ENCODE peak calls at places on chromosomes 11 and 22, in ten cellular contexts. M is aorta; E is heart left ventricle; L is ELR; S is astrocyte of the cerebellum; V is stimulated activated CD4-positive, alpha-beta T cell treated with anti-CD3 and anti-CD28 coated beads, Interleukin-4, amount 100 ng/mL, for 1 hour; T is RWPE1; N is endothelial cell of umbilical vein; R is HFF-Myc; G is astrocyte of the spinal cord. Q is an unnamed sample.

GRCh38 chr11:123434262-123434661 is 4.2 kb downstream of the GRAMD1B start:
- DNase-seq in E (no peak), R (no peak), T (peak), N (peak), M (no peak), V (no peak), S (no peak), G (peak), L (peak), Q (no peak)

GRCh38 chr11:105969756-105970155 is 52.3 kb downstream of the MSANTD4 start:
- DNase-seq in S (no peak), E (no peak), T (no peak), M (no peak), N (no peak), L (no peak), R (no peak), V (no peak), G (no peak), Q (no peak)

GRCh38 chr11:129861702-129862107 is 33.7 kb downstream of the NFRKB start:
- DNase-seq in S (peak), M (peak), T (peak), E (no peak), G (peak), L (peak), R (peak), N (peak), V (no peak), Q (no peak)

GRCh38 chr11:126511475-126512115 is 156.1 kb downstream of the ST3GAL4 start:
- DNase-seq in T (no peak), S (no peak), E (peak), N (no peak), G (no peak), V (no peak), L (no peak), M (no peak), R (no peak), Q (peak)

GRCh38 chr11:20388096-20389055 is 860 bp downstream of the PRMT3 start:
- DNase-seq in E (no peak), T (peak), N (no peak), S (no peak), R (no peak), M (no peak), G (peak), V (no peak), L (peak), Q (no peak)

GRCh38 chr11:72641900-72642814 is 32.1 kb downstream of the PDE2A start:
- DNase-seq in L (peak), R (no peak), S (no peak), V (no peak), N (peak), M (peak), G (no peak), E (peak), T (peak), Q (no peak)

GRCh38 chr22:20563941-20564371 is 56.5 kb downstream of the MED15 start:
- DNase-seq in R (no peak), E (no peak), N (no peak), T (no peak), S (no peak), M (no peak), L (no peak), V (no peak), G (no peak), Q (no peak)

GRCh38 chr11:126791446-126791845 is 209.1 kb downstream of the KIRREL3 start:
- DNase-seq in E (no peak), R (no peak), L (peak), S (no peak), T (no peak), V (no peak), M (no peak), G (no peak), N (no peak), Q (no peak)

GRCh38 chr11:35170503-35170902 is 31.5 kb downstream of the CD44 start:
- DNase-seq in T (no peak), V (no peak), S (peak), G (peak), L (no peak), N (no peak), R (no peak), E (no peak), M (no peak), Q (no peak)

GRCh38 chr11:108608548-108608947 is 15.0 kb upstream of the EXPH5 start:
- DNase-seq in R (no peak), L (no peak), V (no peak), T (no peak), N (no peak), S (no peak), E (no peak), M (no peak), G (no peak), Q (no peak)

GRCh38 chr11:59174664-59175033 is 2.7 kb downstream of the DTX4 start:
- DNase-seq in R (no peak), G (no peak), V (no peak), T (peak), L (peak), M (no peak), E (no peak), S (no peak), N (no peak), Q (no peak)

GRCh38 chr11:19874241-19874640 is 161.6 kb downstream of the NAV2 start:
- DNase-seq in N (no peak), S (peak), E (no peak), T (no peak), G (no peak), V (no peak), R (no peak), M (no peak), L (no peak), Q (no peak)

GRCh38 chr11:104526006-104526405 is 362.1 kb upstream of the PDGFD start:
- DNase-seq in R (no peak), E (no peak), N (no peak), L (no peak), V (no peak), T (no peak), M (no peak), S (no peak), G (no peak), Q (no peak)

GRCh38 chr11:75499423-75500305 is 26.1 kb downstream of the GDPD5 start:
- DNase-seq in R (peak), T (peak), V (no peak), N (no peak), M (peak), L (peak), G (peak), E (no peak), S (peak), Q (no peak)

GRCh38 chr11:32426819-32427615 is 8.3 kb downstream of the WT1 start:
- DNase-seq in G (no peak), M (no peak), T (no peak), N (no peak), R (no peak), V (no peak), E (peak), S (no peak), L (no peak), Q (no peak)

GRCh38 chr22:20206709-20207215 is 55.9 kb upstream of the CCDC188 start:
- DNase-seq in E (no peak), S (no peak), V (peak), L (peak), N (peak), R (no peak), M (no peak), T (no peak), G (no peak), Q (no peak)

GRCh38 chr11:68518191-68518590 is 57.6 kb downstream of the PPP6R3 start:
- DNase-seq in G (no peak), M (no peak), T (no peak), L (no peak), S (no peak), N (no peak), R (no peak), V (no peak), E (no peak), Q (no peak)

GRCh38 chr22:49031746-49032330 is 795.8 kb downstream of the BRD1 start:
- DNase-seq in R (no peak), E (no peak), S (no peak), G (no peak), M (peak), V (no peak), N (no peak), L (no peak), T (no peak), Q (peak)

GRCh38 chr22:32794449-32795213 is 6.9 kb upstream of the TIMP3 start:
- DNase-seq in G (peak), T (no peak), V (no peak), M (no peak), R (no peak), E (no peak), L (no peak), N (no peak), S (no peak), Q (no peak)

GRCh38 chr11:14018441-14018840 is 55.9 kb downstream of the SPON1 start:
- DNase-seq in S (no peak), E (no peak), T (no peak), V (no peak), M (no peak), G (no peak), N (no peak), L (no peak), R (no peak), Q (no peak)

GRCh38 chr22:32760396-32760795 is 41.1 kb upstream of the TIMP3 start:
- DNase-seq in T (no peak), M (no peak), E (no peak), S (no peak), G (no peak), L (no peak), V (no peak), R (no peak), N (no peak), Q (no peak)

GRCh38 chr22:40541300-40541699 is 95.2 kb downstream of the MRTFA start:
- DNase-seq in T (peak), G (no peak), S (no peak), N (no peak), M (no peak), E (no peak), L (no peak), R (no peak), V (no peak), Q (no peak)

GRCh38 chr11:4480577-4481539 is 1.6 kb upstream of the OR52K1 start:
- DNase-seq in V (no peak), L (peak), G (peak), R (no peak), N (peak), E (no peak), M (no peak), T (peak), S (peak), Q (no peak)

GRCh38 chr11:65492637-65493366 is 6.0 kb upstream of the MALAT1 start:
- DNase-seq in S (no peak), N (peak), G (peak), R (no peak), T (no peak), V (no peak), M (peak), E (peak), L (peak), Q (peak)

GRCh38 chr11:24064309-24064903 is 432.4 kb upstream of the LUZP2 start:
- DNase-seq in L (no peak), R (no peak), V (no peak), N (no peak), T (no peak), M (no peak), E (no peak), S (peak), G (peak), Q (no peak)

GRCh38 chr22:38957046-38957770 is at the start of gene APOBEC3A:
- DNase-seq in R (no peak), M (peak), V (no peak), S (no peak), G (no peak), N (no peak), E (no peak), L (no peak), T (peak), Q (peak)

GRCh38 chr11:86523738-86524602 is 148.4 kb downstream of the ME3 start:
- DNase-seq in V (no peak), M (no peak), T (peak), L (peak), N (peak), S (peak), R (no peak), G (peak), E (no peak), Q (no peak)

GRCh38 chr22:46792061-46792796 is 29.8 kb downstream of the TBC1D22A start:
- DNase-seq in N (peak), M (no peak), V (no peak), S (no peak), T (no peak), E (no peak), L (no peak), G (no peak), R (no peak), Q (no peak)

GRCh38 chr11:31106963-31107576 is 262.5 kb downstream of the DCDC1 start:
- DNase-seq in L (peak), E (no peak), S (peak), T (peak), N (peak), G (peak), M (no peak), V (peak), R (no peak), Q (no peak)

GRCh38 chr11:122069946-122070345 is 46.1 kb downstream of the BLID start:
- DNase-seq in L (peak), E (no peak), S (peak), T (peak), M (peak), V (no peak), N (peak), R (no peak), G (peak), Q (no peak)

GRCh38 chr11:84780689-84781293 is 846.4 kb downstream of the DLG2 start:
- DNase-seq in R (no peak), L (peak), E (no peak), S (peak), M (no peak), G (peak), N (no peak), T (peak), V (no peak), Q (no peak)

GRCh38 chr11:83115992-83116641 is 40.8 kb upstream of the PCF11 start:
- DNase-seq in V (no peak), E (no peak), R (no peak), M (no peak), T (no peak), G (no peak), L (no peak), S (no peak), N (no peak), Q (no peak)

GRCh38 chr22:36465232-36466021 is 16.0 kb downstream of the TXN2 start:
- DNase-seq in E (peak), T (peak), S (peak), L (peak), M (peak), N (peak), V (no peak), R (no peak), G (peak), Q (no peak)

GRCh38 chr11:59271247-59271755 is 58.6 kb upstream of the MPEG1 start:
- DNase-seq in N (no peak), M (no peak), R (no peak), S (no peak), E (no peak), L (no peak), T (no peak), G (no peak), V (no peak), Q (no peak)

GRCh38 chr11:127994736-127995135 is 592.6 kb downstream of the ETS1 start:
- DNase-seq in T (peak), M (no peak), R (no peak), V (no peak), L (peak), E (no peak), N (no peak), S (peak), G (peak), Q (no peak)

GRCh38 chr11:79139900-79140299 is 300.9 kb downstream of the TENM4 start:
- DNase-seq in L (no peak), V (no peak), N (no peak), E (no peak), M (no peak), R (no peak), G (no peak), T (no peak), S (no peak), Q (no peak)

GRCh38 chr11:128599729-128600128 is 12.4 kb upstream of the ETS1 start:
- DNase-seq in E (no peak), G (no peak), L (peak), M (no peak), T (no peak), V (no peak), S (no peak), R (no peak), N (no peak), Q (no peak)

GRCh38 chr11:1827095-1827797 is 7.5 kb upstream of the SYT8 start:
- DNase-seq in V (no peak), R (no peak), T (peak), N (peak), L (peak), E (peak), S (peak), M (peak), G (peak), Q (peak)

Q was measured in chondrocyte.